ENCODE peak calls at places on chromosome 4, in nine cellular contexts. R is GM12878; C is gastrocnemius medialis; U is psoas muscle; M is CD4-positive, alpha-beta memory T cell; J is HCT116; F is PC-3; K is stomach; I is NT2/D1. B is an unnamed sample. For H3K27me3 and H3K9me3, the result is how much of the 10 kb centered on the place peaks cover.

GRCh38 chr4:77100234-77100633 is 24.4 kb upstream of the CCNI start:
- DNase-seq in I (no peak), F (no peak), M (peak), R (no peak), C (no peak), U (no peak), K (no peak), J (no peak), B (no peak)

GRCh38 chr4:132056466-132056865 is 1092.6 kb upstream of the PCDH10 start:
- DNase-seq in K (no peak), U (no peak), F (no peak), M (no peak), R (no peak), I (no peak), C (no peak), J (no peak), B (no peak)

GRCh38 chr4:128512767-128513322 is 225.2 kb upstream of the PGRMC2 start:
- DNase-seq in F (no peak), U (no peak), J (no peak), R (no peak), K (no peak), M (no peak), I (no peak), C (no peak), B (no peak)

GRCh38 chr4:38306482-38307071 is 346.4 kb downstream of the PTTG2 start:
- DNase-seq in C (no peak), R (peak), K (no peak), J (no peak), F (no peak), M (peak), I (no peak), U (no peak), B (no peak)

GRCh38 chr4:142922720-142923119 is 76.6 kb upstream of the INPP4B start:
- DNase-seq in I (no peak), C (no peak), F (no peak), U (no peak), J (no peak), M (no peak), K (no peak), R (no peak), B (no peak)

GRCh38 chr4:27790911-27791310 is 930.3 kb downstream of the STIM2 start:
- DNase-seq in J (no peak), U (no peak), R (no peak), I (no peak), C (no peak), M (no peak), K (no peak), F (peak), B (no peak)

GRCh38 chr4:156101571-156101970 is 147.9 kb upstream of the CTSO start:
- DNase-seq in U (no peak), C (no peak), M (no peak), F (no peak), K (no peak), R (no peak), I (no peak), J (no peak), B (no peak)

GRCh38 chr4:7361256-7361655 is 73.5 kb downstream of the PSAPL1 start:
- DNase-seq in F (no peak), C (no peak), J (no peak), M (no peak), U (peak), K (no peak), I (no peak), R (no peak), B (no peak)

GRCh38 chr4:168432419-168433146 is 47.7 kb downstream of the DDX60L start:
- DNase-seq in I (no peak), F (peak), U (no peak), R (no peak), C (no peak), K (no peak), M (no peak), J (no peak), B (no peak)

GRCh38 chr4:144371479-144371878 is 231.0 kb upstream of the GYPA start:
- DNase-seq in I (no peak), J (no peak), C (no peak), R (no peak), F (no peak), U (no peak), M (no peak), K (no peak), B (no peak)

GRCh38 chr4:144374065-144374464 is 233.5 kb upstream of the GYPA start:
- DNase-seq in K (no peak), U (no peak), R (peak), J (no peak), I (no peak), C (no peak), M (no peak), F (no peak), B (no peak)

DNA sequence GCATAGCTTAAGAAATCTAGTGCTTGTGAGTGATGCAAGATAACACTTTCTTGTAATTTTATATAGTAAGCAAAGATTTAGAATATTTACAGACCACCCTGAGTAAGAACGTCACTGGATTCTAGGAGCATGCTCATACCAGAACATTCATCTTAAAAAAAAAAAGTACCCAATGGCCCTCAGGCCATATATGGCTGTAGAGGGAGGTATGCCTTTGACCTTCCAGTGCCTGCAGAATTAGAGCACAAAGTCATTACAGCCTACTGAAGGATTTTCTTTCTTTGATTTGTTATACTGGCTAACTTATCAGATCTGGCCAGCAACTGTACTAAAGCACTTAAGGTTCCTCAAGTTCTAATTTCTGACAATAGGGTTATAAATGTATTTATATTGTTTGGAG is 236.4 kb upstream of the GYPA start:
- DNase-seq in C (no peak), F (no peak), U (no peak), J (no peak), M (no peak), I (no peak), K (no peak), R (no peak), B (no peak)
- H3K27me3 ChIP-seq in C (under half), F (under half), U (under half), J (under half), M (under half), I (under half), K (under half), R (under half), B (under half)

DNA sequence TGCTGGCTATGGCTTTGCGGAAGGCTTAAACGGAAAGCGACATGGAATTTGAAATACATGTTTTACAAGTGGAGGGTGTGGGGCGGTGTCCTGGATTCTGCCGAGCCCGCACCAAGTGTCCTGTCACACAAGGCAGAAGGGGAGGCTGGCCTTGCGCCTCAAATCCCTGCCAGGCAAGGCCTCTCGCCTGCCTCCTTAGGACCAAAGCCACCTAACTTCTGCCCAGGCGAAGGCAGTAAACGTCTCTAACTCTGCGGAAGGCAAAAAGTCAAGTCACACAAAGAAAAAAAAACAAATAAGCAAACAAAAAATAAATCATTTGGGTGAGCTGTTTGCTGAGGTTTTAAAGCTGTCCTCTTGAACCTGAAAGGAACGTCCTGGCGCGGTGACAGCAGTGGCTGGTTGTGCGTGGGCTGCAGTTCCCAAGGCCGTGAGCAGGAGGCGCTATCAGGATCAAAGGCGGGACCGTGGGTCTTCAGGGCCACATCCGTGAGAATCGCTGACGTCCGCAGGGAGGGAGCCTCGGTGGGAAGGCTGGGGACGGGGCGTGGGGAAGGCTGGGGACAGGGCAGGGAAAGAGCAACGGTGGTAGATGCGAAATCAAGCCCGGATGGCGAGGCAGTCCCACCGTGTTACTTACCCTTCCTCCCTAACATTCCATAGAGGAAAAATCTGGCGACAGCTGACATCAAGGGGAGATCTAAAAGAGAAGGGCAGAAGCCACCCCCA is 99.1 kb downstream of the TRAPPC11 start:
- DNase-seq in I (no peak), R (no peak), K (no peak), M (no peak), F (peak), C (no peak), J (no peak), U (peak), B (no peak)
- H3K4me3 ChIP-seq in I (no peak), R (no peak), K (no peak), M (no peak), F (no peak), C (peak), J (no peak), U (peak), B (no peak)

DNA sequence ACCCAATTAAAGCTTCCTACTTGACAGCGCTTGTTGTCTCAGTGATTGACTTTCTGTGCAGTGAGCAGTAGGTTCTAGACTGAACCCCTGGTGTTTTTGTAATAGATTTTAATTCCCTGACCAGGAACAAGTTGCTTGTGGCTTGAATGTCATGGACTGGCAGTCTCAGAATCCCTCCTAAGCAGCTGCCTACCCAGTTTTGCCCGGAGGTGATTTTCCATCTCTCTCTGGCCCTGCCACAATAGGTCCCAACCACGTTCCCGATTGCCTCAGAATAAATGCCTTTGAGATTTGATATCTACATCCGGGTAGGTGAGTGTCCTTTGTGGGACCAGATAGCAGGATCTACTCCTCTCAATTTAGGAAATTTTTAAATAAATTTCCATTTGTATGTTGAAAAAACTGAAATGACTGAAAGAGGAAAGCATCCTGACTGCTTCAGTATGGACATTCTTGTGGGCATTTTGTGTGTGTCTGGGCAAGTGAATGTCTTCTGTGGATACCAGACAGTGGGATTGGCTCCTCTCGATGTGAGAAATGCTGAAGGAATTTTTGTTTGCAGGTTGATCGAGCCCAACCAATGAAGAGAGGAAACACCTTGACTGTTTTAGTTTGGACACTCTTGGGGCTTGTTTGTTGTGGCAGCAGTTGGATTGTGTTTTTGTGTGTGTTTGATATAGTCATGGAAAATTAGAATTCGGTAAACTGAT is 1607.4 kb downstream of the C4orf33 start:
- DNase-seq in I (no peak), F (no peak), R (no peak), M (no peak), J (no peak), U (no peak), K (no peak), C (no peak), B (no peak)
- H3K9me3 ChIP-seq in I (under half), F (under half), R (under half), M (under half), J (under half), U (under half), K (under half), C (under half), B (under half)

DNA sequence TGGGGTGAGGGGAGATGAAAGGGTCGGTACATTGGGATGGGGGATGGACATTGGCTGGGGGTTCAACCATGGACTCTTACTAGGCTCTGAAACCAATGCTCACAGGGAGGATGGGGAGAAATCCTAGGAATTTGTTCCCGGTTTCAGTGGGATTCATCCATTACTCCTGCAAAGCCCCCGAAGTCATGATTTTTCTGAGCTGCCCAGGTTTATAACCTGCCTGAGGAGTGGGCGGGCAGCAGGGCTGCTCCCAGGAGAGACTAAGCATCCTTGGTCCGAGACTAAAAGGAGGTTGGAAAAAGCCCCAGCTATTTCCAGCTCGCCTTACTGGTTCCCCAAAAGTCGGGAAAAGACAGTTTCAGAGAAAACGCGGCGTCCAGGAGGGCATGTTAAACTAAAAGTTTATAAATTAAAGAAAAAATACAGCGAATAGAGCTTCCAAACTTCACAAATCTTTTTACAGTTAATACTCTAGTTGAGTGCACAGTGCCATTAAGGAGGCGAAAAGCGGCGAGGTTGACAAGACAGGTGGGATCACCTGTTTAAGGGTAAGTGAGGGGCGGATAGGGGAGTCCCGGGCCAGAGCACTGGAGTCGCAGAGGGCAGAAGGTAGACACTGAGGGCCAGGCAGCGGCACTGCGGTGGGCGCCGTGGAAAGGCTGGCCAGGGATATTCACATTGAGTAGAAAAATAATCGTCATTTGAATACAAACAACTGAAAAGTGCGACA is 3.7 kb downstream of the NKX3-2 start:
- DNase-seq in I (no peak), U (no peak), R (no peak), C (no peak), F (no peak), M (no peak), K (no peak), J (no peak), B (no peak)
- H3K27me3 ChIP-seq in I (under half), U (half or more), R (half or more), C (half or more), F (under half), M (half or more), K (under half), J (under half), B (half or more)

DNA sequence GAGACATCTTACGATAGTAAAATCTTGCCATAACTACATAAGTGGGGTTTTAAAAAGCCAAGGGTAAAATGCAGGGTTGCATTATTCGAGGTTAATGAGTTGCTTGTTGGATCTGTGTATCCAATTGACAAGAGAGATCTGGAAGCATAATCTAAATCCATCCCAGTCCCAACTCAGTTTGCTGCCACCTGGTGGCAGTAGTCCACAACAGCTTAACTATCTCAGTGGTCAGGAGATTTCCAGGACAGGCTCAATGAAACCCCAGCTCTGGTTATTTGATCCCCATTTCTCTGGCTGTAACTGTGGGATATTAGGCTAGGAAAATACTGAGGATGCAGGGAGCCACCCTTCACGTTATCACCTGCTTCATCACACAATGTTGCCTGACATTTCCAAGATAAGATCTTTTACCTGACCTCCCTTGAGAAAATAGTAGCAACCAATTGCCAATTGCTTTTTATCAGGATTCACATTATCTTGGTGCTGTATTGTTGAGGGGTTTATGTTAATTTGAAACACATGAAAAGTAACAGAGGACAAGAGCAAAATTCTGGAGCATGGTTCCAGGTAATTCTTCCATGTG is 88.2 kb upstream of the TNIP3 start:
- DNase-seq in C (peak), M (peak), J (peak), K (peak), I (peak), R (no peak), U (peak), F (peak), B (no peak)
- H3K4me3 ChIP-seq in C (no peak), M (no peak), J (no peak), K (no peak), I (no peak), R (no peak), U (no peak), F (no peak), B (no peak)

GRCh38 chr4:41290486-41290885 is 33.8 kb downstream of the UCHL1 start:
- DNase-seq in I (no peak), U (no peak), J (no peak), C (no peak), R (no peak), M (no peak), K (no peak), F (no peak), B (no peak)
- H3K9me3 ChIP-seq in I (under half), U (under half), J (under half), C (under half), R (under half), M (under half), K (under half), F (under half), B (under half)

DNA sequence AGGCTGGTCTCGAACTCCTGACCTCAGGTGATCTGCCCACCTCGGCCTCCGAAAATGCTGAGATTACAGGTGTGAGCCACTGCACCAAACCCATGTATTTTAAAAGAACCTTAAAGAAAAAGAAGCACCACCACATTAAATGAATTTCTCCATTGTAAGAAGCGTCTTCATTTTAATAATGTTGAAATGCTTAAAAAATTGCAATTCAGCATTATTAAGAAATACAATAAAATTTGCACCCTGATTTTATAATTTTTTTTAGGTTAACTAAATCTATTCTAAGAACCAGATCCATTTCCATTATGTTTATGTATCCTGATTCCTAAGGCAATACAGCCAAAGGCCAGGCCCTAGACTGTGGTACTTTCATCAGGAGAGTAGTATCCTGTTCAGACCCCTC is 167.2 kb downstream of the BTC start:
- DNase-seq in I (no peak), M (no peak), K (no peak), F (no peak), C (no peak), R (no peak), J (no peak), U (no peak), B (no peak)
- H3K27me3 ChIP-seq in I (under half), M (under half), K (under half), F (under half), C (under half), R (under half), J (under half), U (under half), B (under half)